ENCODE peak calls at places on chromosome 2, in ten cellular contexts. One of them, this sample, is unnamed.

GRCh38 chr2:193518061-193518817 is 1323.5 kb upstream of the TMEFF2 start:
- DNase-seq in epithelial cell of proximal tubule: peak; percentile 91
- DNase-seq in DND-41: no peak
- DNase-seq in ovary: no peak
- DNase-seq in fibroblast of the aortic adventitia: peak; percentile 62
- DNase-seq in cardiac fibroblast: peak; percentile 92
- DNase-seq in neural progenitor cell: no peak
- DNase-seq in AG10803: peak; percentile 1
- DNase-seq in stomach: no peak
- DNase-seq in GM12865: no peak
- DNase-seq in this sample: no peak

GRCh38 chr2:128783896-128784295 is 465.2 kb upstream of the HS6ST1 start:
- DNase-seq in DND-41: no peak
- DNase-seq in cardiac fibroblast: no peak
- DNase-seq in AG10803: no peak
- DNase-seq in epithelial cell of proximal tubule: no peak
- DNase-seq in fibroblast of the aortic adventitia: no peak
- DNase-seq in ovary: no peak
- DNase-seq in GM12865: no peak
- DNase-seq in stomach: no peak
- DNase-seq in neural progenitor cell: no peak
- DNase-seq in this sample: no peak

GRCh38 chr2:219433666-219434467 is 776 bp upstream of the SPEG start:
- DNase-seq in GM12865: peak; percentile 27
- DNase-seq in fibroblast of the aortic adventitia: peak; percentile 61
- DNase-seq in AG10803: peak; percentile 66
- DNase-seq in cardiac fibroblast: peak; percentile 56
- DNase-seq in epithelial cell of proximal tubule: no peak
- DNase-seq in DND-41: peak; percentile 41
- DNase-seq in stomach: no peak
- DNase-seq in neural progenitor cell: peak; percentile 83
- DNase-seq in ovary: no peak
- DNase-seq in this sample: peak; percentile 69

GRCh38 chr2:151347904-151348303 is 9.5 kb upstream of the TNFAIP6 start:
- DNase-seq in stomach: no peak
- DNase-seq in fibroblast of the aortic adventitia: peak; percentile 31
- DNase-seq in neural progenitor cell: no peak
- DNase-seq in ovary: no peak
- DNase-seq in epithelial cell of proximal tubule: no peak
- DNase-seq in DND-41: no peak
- DNase-seq in GM12865: no peak
- DNase-seq in cardiac fibroblast: no peak
- DNase-seq in AG10803: no peak
- DNase-seq in this sample: no peak

GRCh38 chr2:33673937-33674336 is 74.8 kb upstream of the FAM98A start:
- DNase-seq in GM12865: peak; percentile 12
- DNase-seq in cardiac fibroblast: peak; percentile 27
- DNase-seq in fibroblast of the aortic adventitia: peak; percentile 22
- DNase-seq in epithelial cell of proximal tubule: no peak
- DNase-seq in ovary: no peak
- DNase-seq in DND-41: no peak
- DNase-seq in neural progenitor cell: no peak
- DNase-seq in stomach: no peak
- DNase-seq in AG10803: peak; percentile 1
- DNase-seq in this sample: peak; percentile 15

GRCh38 chr2:180524458-180524857 is 455.9 kb upstream of the UBE2E3 start:
- DNase-seq in cardiac fibroblast: no peak
- DNase-seq in stomach: no peak
- DNase-seq in epithelial cell of proximal tubule: no peak
- DNase-seq in neural progenitor cell: peak; percentile 35
- DNase-seq in DND-41: no peak
- DNase-seq in AG10803: no peak
- DNase-seq in fibroblast of the aortic adventitia: peak; percentile 31
- DNase-seq in GM12865: no peak
- DNase-seq in ovary: no peak
- DNase-seq in this sample: no peak

GRCh38 chr2:197500503-197501179 is 462 bp downstream of the HSPE1 start:
- DNase-seq in epithelial cell of proximal tubule: no peak
- DNase-seq in DND-41: no peak
- DNase-seq in AG10803: peak; percentile 6
- DNase-seq in fibroblast of the aortic adventitia: peak; percentile 19
- DNase-seq in neural progenitor cell: peak; percentile 8
- DNase-seq in stomach: no peak
- DNase-seq in cardiac fibroblast: peak; percentile 24
- DNase-seq in ovary: no peak
- DNase-seq in GM12865: peak; percentile 11
- DNase-seq in this sample: peak; percentile 46

GRCh38 chr2:16417711-16418110 is 247.9 kb downstream of the CYRIA start:
- DNase-seq in fibroblast of the aortic adventitia: no peak
- DNase-seq in neural progenitor cell: no peak
- DNase-seq in AG10803: no peak
- DNase-seq in cardiac fibroblast: no peak
- DNase-seq in stomach: no peak
- DNase-seq in DND-41: no peak
- DNase-seq in ovary: no peak
- DNase-seq in GM12865: no peak
- DNase-seq in epithelial cell of proximal tubule: no peak
- DNase-seq in this sample: no peak

GRCh38 chr2:134466141-134466540 is 212.3 kb downstream of the MGAT5 start:
- DNase-seq in neural progenitor cell: peak; percentile 40
- DNase-seq in AG10803: no peak
- DNase-seq in ovary: no peak
- DNase-seq in GM12865: peak; percentile 57
- DNase-seq in stomach: peak; percentile 46
- DNase-seq in DND-41: peak; percentile 47
- DNase-seq in epithelial cell of proximal tubule: no peak
- DNase-seq in cardiac fibroblast: peak; percentile 16
- DNase-seq in fibroblast of the aortic adventitia: peak; percentile 11
- DNase-seq in this sample: peak; percentile 11

GRCh38 chr2:21043744-21044532 is at the start of gene APOB:
- DNase-seq in DND-41: no peak
- DNase-seq in GM12865: no peak
- DNase-seq in AG10803: no peak
- DNase-seq in cardiac fibroblast: no peak
- DNase-seq in stomach: no peak
- DNase-seq in ovary: no peak
- DNase-seq in epithelial cell of proximal tubule: no peak
- DNase-seq in neural progenitor cell: peak; percentile 85
- DNase-seq in fibroblast of the aortic adventitia: no peak
- DNase-seq in this sample: no peak

DNA sequence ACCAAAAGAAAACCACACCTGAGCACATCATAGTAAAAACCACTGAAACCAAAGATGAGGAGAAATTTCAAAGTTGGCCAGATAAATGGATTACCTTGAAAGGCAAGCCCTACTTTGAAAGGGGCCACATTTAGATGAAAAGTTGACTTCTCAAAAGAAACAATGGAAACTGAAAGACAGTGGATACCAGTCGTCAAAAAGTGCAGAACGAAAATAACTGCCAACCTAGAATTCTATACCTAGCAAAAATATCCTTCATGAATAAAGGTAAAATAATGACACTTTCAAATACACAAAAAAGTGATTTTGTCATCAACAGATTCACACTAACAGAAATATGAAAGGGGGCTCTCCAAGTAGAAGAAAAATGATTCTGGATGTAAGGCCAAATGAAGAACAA is 18.4 kb downstream of the NEU4 start:
- DNase-seq in DND-41: no peak
- DNase-seq in stomach: no peak
- DNase-seq in GM12865: no peak
- DNase-seq in AG10803: no peak
- DNase-seq in ovary: no peak
- DNase-seq in neural progenitor cell: no peak
- DNase-seq in fibroblast of the aortic adventitia: no peak
- DNase-seq in epithelial cell of proximal tubule: no peak
- DNase-seq in cardiac fibroblast: no peak
- DNase-seq in this sample: no peak
- H3K4me3 ChIP-seq in DND-41: no peak overlapping the region
- H3K4me3 ChIP-seq in stomach: no peak overlapping the region
- H3K4me3 ChIP-seq in GM12865: no peak overlapping the region
- H3K4me3 ChIP-seq in AG10803: no peak overlapping the region
- H3K4me3 ChIP-seq in ovary: no peak overlapping the region
- H3K4me3 ChIP-seq in neural progenitor cell: no peak overlapping the region
- H3K4me3 ChIP-seq in fibroblast of the aortic adventitia: no peak overlapping the region
- H3K4me3 ChIP-seq in epithelial cell of proximal tubule: no peak overlapping the region
- H3K4me3 ChIP-seq in cardiac fibroblast: no peak overlapping the region
- H3K4me3 ChIP-seq in this sample: no peak overlapping the region

GRCh38 chr2:11124760-11125068 is 30.6 kb upstream of the SLC66A3 start:
- DNase-seq in cardiac fibroblast: no peak
- DNase-seq in neural progenitor cell: no peak
- DNase-seq in epithelial cell of proximal tubule: no peak
- DNase-seq in ovary: no peak
- DNase-seq in DND-41: no peak
- DNase-seq in AG10803: no peak
- DNase-seq in fibroblast of the aortic adventitia: no peak
- DNase-seq in stomach: no peak
- DNase-seq in GM12865: no peak
- DNase-seq in this sample: no peak
- TF ChIP-seq CTCF in cardiac fibroblast: no peak
- TF ChIP-seq CTCF in neural progenitor cell: no peak
- TF ChIP-seq CTCF in epithelial cell of proximal tubule: no peak
- TF ChIP-seq CTCF in ovary: no peak
- TF ChIP-seq CTCF in DND-41: no peak
- TF ChIP-seq CTCF in AG10803: no peak
- TF ChIP-seq CTCF in fibroblast of the aortic adventitia: no peak
- TF ChIP-seq CTCF in stomach: no peak
- TF ChIP-seq CTCF in GM12865: no peak
- TF ChIP-seq CTCF in this sample: no peak

GRCh38 chr2:230205721-230206120 is 14.1 kb downstream of the SP110 start:
- DNase-seq in ovary: no peak
- DNase-seq in AG10803: no peak
- DNase-seq in epithelial cell of proximal tubule: no peak
- DNase-seq in neural progenitor cell: no peak
- DNase-seq in cardiac fibroblast: no peak
- DNase-seq in fibroblast of the aortic adventitia: no peak
- DNase-seq in stomach: no peak
- DNase-seq in DND-41: no peak
- DNase-seq in GM12865: peak; percentile 56
- DNase-seq in this sample: no peak
- H3K4me3 ChIP-seq in ovary: no peak overlapping the region
- H3K4me3 ChIP-seq in AG10803: no peak overlapping the region
- H3K4me3 ChIP-seq in epithelial cell of proximal tubule: no peak overlapping the region
- H3K4me3 ChIP-seq in neural progenitor cell: no peak overlapping the region
- H3K4me3 ChIP-seq in cardiac fibroblast: no peak overlapping the region
- H3K4me3 ChIP-seq in fibroblast of the aortic adventitia: no peak overlapping the region
- H3K4me3 ChIP-seq in stomach: no peak overlapping the region
- H3K4me3 ChIP-seq in DND-41: no peak overlapping the region
- H3K4me3 ChIP-seq in GM12865: no peak overlapping the region
- H3K4me3 ChIP-seq in this sample: no peak overlapping the region

DNA sequence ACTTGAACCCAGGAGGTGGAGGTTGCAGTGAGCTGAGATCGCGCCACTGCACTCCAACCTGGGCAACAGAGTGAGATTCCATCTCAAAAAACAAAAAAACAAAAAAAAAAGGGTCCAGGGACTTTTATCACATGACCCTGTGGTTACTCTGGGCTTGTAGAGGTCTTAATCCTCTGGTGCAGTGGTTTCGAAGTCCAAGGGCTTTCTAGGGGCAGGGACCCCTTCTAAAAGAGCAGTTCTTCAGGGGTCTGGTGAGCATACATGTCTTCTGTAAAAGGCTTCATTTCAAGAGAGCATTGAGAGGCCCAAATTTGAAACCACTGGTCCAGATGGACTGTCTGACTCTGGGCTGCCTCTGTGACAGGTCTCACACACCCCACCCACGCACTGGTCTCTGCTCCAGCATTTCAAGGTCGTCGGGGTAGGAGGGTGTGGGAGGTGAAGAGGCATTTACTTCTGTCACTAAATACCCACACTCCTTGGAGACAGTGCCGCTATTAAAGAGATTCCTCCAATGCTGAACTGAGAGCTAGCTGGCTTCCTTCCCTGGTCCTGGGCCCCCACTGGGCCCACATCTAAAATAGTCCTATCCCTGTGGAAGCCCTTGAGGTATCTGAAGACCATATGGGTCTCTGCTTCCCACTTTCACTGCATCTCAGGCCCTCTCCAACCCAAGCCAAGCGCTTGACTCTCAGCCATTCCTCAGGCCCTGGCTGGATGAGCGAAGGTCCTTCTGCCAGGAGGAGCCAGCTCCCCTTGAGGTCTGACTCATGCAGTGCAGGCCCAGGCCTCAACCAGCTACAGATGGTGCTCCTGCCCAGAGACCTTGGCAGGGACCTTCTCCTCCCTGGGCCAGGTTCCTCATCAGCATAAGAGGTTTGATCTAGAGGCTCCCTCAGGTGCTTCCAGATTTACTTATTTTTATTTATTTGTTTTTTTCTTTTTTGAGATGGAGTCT is 44.8 kb downstream of the PAX8 start:
- DNase-seq in fibroblast of the aortic adventitia: peak; percentile 47
- DNase-seq in GM12865: peak; percentile 11
- DNase-seq in stomach: peak; percentile 61
- DNase-seq in DND-41: no peak
- DNase-seq in cardiac fibroblast: peak; percentile 32
- DNase-seq in AG10803: peak; percentile 29
- DNase-seq in neural progenitor cell: no peak
- DNase-seq in epithelial cell of proximal tubule: no peak
- DNase-seq in ovary: no peak
- DNase-seq in this sample: no peak
- TF ChIP-seq CTCF in fibroblast of the aortic adventitia: peak; percentile 48
- TF ChIP-seq CTCF in GM12865: peak; percentile 17
- TF ChIP-seq CTCF in stomach: no peak
- TF ChIP-seq CTCF in DND-41: peak; percentile 26
- TF ChIP-seq CTCF in cardiac fibroblast: peak; percentile 33
- TF ChIP-seq CTCF in AG10803: peak; percentile 40
- TF ChIP-seq CTCF in neural progenitor cell: no peak
- TF ChIP-seq CTCF in epithelial cell of proximal tubule: peak; percentile 22
- TF ChIP-seq CTCF in ovary: no peak
- TF ChIP-seq CTCF in this sample: peak; percentile 26

DNA sequence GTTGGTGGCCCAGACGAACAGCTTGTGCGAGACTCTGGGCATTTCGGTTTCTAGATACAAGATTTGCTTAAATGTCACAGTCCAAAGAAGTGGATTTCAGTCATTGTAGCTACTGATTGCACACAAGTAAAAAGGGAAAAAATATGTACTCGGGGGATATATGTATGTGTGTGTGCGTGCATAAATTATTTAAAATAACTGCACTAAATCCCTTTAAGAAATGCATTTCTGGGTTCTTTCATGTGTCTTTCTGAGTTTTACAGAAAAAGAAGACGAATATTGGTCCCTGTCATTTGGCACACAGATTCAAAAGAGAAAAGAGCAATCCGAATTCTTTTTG is 2.1 kb upstream of the EPHA4 start:
- DNase-seq in stomach: no peak
- DNase-seq in ovary: no peak
- DNase-seq in AG10803: no peak
- DNase-seq in fibroblast of the aortic adventitia: no peak
- DNase-seq in GM12865: no peak
- DNase-seq in cardiac fibroblast: peak; percentile 27
- DNase-seq in DND-41: no peak
- DNase-seq in neural progenitor cell: no peak
- DNase-seq in epithelial cell of proximal tubule: no peak
- DNase-seq in this sample: no peak
- H3K4me3 ChIP-seq in stomach: peak overlapping the region; percentile 74
- H3K4me3 ChIP-seq in ovary: peak overlapping the region; percentile 48
- H3K4me3 ChIP-seq in AG10803: peak overlapping the region; percentile 77
- H3K4me3 ChIP-seq in fibroblast of the aortic adventitia: peak overlapping the region; percentile 88
- H3K4me3 ChIP-seq in GM12865: no peak overlapping the region
- H3K4me3 ChIP-seq in cardiac fibroblast: peak overlapping the region; percentile 64
- H3K4me3 ChIP-seq in DND-41: no peak overlapping the region
- H3K4me3 ChIP-seq in neural progenitor cell: peak overlapping the region; percentile 97
- H3K4me3 ChIP-seq in epithelial cell of proximal tubule: peak overlapping the region; percentile 63
- H3K4me3 ChIP-seq in this sample: peak overlapping the region; percentile 64

GRCh38 chr2:174180165-174180724 is 68.1 kb downstream of the OLA1 start:
- DNase-seq in neural progenitor cell: peak; percentile 31
- DNase-seq in AG10803: peak; percentile 6
- DNase-seq in fibroblast of the aortic adventitia: peak; percentile 4
- DNase-seq in epithelial cell of proximal tubule: no peak
- DNase-seq in ovary: no peak
- DNase-seq in cardiac fibroblast: peak; percentile 13
- DNase-seq in DND-41: no peak
- DNase-seq in GM12865: no peak
- DNase-seq in stomach: no peak
- DNase-seq in this sample: no peak
- TF ChIP-seq CTCF in neural progenitor cell: peak; percentile 33
- TF ChIP-seq CTCF in AG10803: no peak
- TF ChIP-seq CTCF in fibroblast of the aortic adventitia: peak; percentile 10
- TF ChIP-seq CTCF in epithelial cell of proximal tubule: peak; percentile 38
- TF ChIP-seq CTCF in ovary: no peak
- TF ChIP-seq CTCF in cardiac fibroblast: peak; percentile 17
- TF ChIP-seq CTCF in DND-41: peak; percentile 12
- TF ChIP-seq CTCF in GM12865: no peak
- TF ChIP-seq CTCF in stomach: no peak
- TF ChIP-seq CTCF in this sample: peak; percentile 22